ENCODE peak calls at places on chromosomes 7 and 10, in six cellular contexts. I is trophoblast cell, L is iPS-NIHi11, N is GM06990, H is tibial artery, Q is T47D. F is an unnamed sample.

GRCh38 chr7:74625446-74625845 is 32.1 kb upstream of the GTF2I start:
- DNase-seq in I (peak), L (no peak), N (no peak), H (no peak), Q (no peak), F (no peak)

GRCh38 chr10:62248465-62248864 is 20.2 kb downstream of the RTKN2 start:
- DNase-seq in I (no peak), L (no peak), N (no peak), H (no peak), Q (no peak), F (no peak)

GRCh38 chr10:48390933-48391845 is 84.7 kb downstream of the MAPK8 start:
- DNase-seq in I (no peak), L (no peak), N (peak), H (no peak), Q (no peak), F (no peak)

GRCh38 chr10:97687785-97688781 is 1.0 kb upstream of the AVPI1 start:
- DNase-seq in I (peak), L (no peak), N (no peak), H (peak), Q (no peak), F (no peak)

GRCh38 chr7:7264306-7265040 is 82.1 kb downstream of the C1GALT1 start:
- DNase-seq in I (peak), L (no peak), N (no peak), H (no peak), Q (no peak), F (no peak)

GRCh38 chr7:37337522-37337921 is 111.1 kb downstream of the ELMO1 start:
- DNase-seq in I (no peak), L (no peak), N (no peak), H (no peak), Q (no peak), F (no peak)

GRCh38 chr10:76055466-76055865 is 624.0 kb downstream of the LRMDA start:
- DNase-seq in I (no peak), L (no peak), N (no peak), H (no peak), Q (no peak), F (no peak)

GRCh38 chr10:4656576-4657194 is 169.3 kb upstream of the AKR1E2 start:
- DNase-seq in I (peak), L (peak), N (no peak), H (peak), Q (peak), F (no peak)

GRCh38 chr7:112770051-112770450 is 20.1 kb downstream of the TMEM168 start:
- DNase-seq in I (peak), L (peak), N (no peak), H (no peak), Q (peak), F (no peak)

GRCh38 chr7:142355328-142355727 is 97.5 kb upstream of the PRSS58 start:
- DNase-seq in I (peak), L (no peak), N (no peak), H (no peak), Q (no peak), F (no peak)

GRCh38 chr7:103888603-103889153 is 100.8 kb downstream of the RELN start:
- DNase-seq in I (no peak), L (no peak), N (no peak), H (no peak), Q (no peak), F (no peak)

GRCh38 chr7:127189074-127189473 is 63.7 kb downstream of the GRM8 start:
- DNase-seq in I (no peak), L (no peak), N (no peak), H (no peak), Q (no peak), F (peak)

GRCh38 chr10:126663880-126664279 is 6.6 kb downstream of the C10orf90 start:
- DNase-seq in I (peak), L (no peak), N (no peak), H (no peak), Q (no peak), F (no peak)